ENCODE peak calls at places on chromosomes 1 and 21, in eight cellular contexts. One of them, this sample, is unnamed.

GRCh38 chr21:15367061-15367626 is 302.3 kb upstream of the NRIP1 start:
- DNase-seq in OCI-LY7: no peak
- DNase-seq in transverse colon: no peak
- DNase-seq in IMR-90: no peak
- DNase-seq in thoracic aorta: no peak
- DNase-seq in Panc1: no peak
- DNase-seq in fibroblast of lung: no peak
- DNase-seq in heart left ventricle: no peak
- DNase-seq in this sample: no peak

GRCh38 chr1:29120955-29121485 is 2.7 kb downstream of the TMEM200B start:
- DNase-seq in OCI-LY7: peak; percentile 76
- DNase-seq in transverse colon: peak; percentile 61
- DNase-seq in IMR-90: peak; percentile 16
- DNase-seq in thoracic aorta: no peak
- DNase-seq in Panc1: no peak
- DNase-seq in fibroblast of lung: peak; percentile 38
- DNase-seq in heart left ventricle: peak; percentile 19
- DNase-seq in this sample: no peak

GRCh38 chr1:233387585-233387984 is 60.1 kb downstream of the MAP3K21 start:
- DNase-seq in OCI-LY7: no peak
- DNase-seq in transverse colon: no peak
- DNase-seq in IMR-90: no peak
- DNase-seq in thoracic aorta: no peak
- DNase-seq in Panc1: no peak
- DNase-seq in fibroblast of lung: no peak
- DNase-seq in heart left ventricle: no peak
- DNase-seq in this sample: no peak

GRCh38 chr21:45014747-45015468 is 59.5 kb upstream of the ADARB1 start:
- DNase-seq in OCI-LY7: no peak
- DNase-seq in transverse colon: no peak
- DNase-seq in IMR-90: no peak
- DNase-seq in thoracic aorta: no peak
- DNase-seq in Panc1: no peak
- DNase-seq in fibroblast of lung: no peak
- DNase-seq in heart left ventricle: no peak
- DNase-seq in this sample: no peak

GRCh38 chr1:55374801-55375616 is 159.8 kb upstream of the USP24 start:
- DNase-seq in OCI-LY7: no peak
- DNase-seq in transverse colon: peak; percentile 21
- DNase-seq in IMR-90: no peak
- DNase-seq in thoracic aorta: no peak
- DNase-seq in Panc1: no peak
- DNase-seq in fibroblast of lung: no peak
- DNase-seq in heart left ventricle: no peak
- DNase-seq in this sample: no peak

GRCh38 chr1:101588677-101589076 is 351.9 kb downstream of the S1PR1 start:
- DNase-seq in OCI-LY7: no peak
- DNase-seq in transverse colon: no peak
- DNase-seq in IMR-90: no peak
- DNase-seq in thoracic aorta: no peak
- DNase-seq in Panc1: no peak
- DNase-seq in fibroblast of lung: peak; percentile 18
- DNase-seq in heart left ventricle: no peak
- DNase-seq in this sample: no peak

GRCh38 chr1:36988741-36989193 is 45.5 kb downstream of the GRIK3 start:
- DNase-seq in OCI-LY7: no peak
- DNase-seq in transverse colon: no peak
- DNase-seq in IMR-90: no peak
- DNase-seq in thoracic aorta: no peak
- DNase-seq in Panc1: no peak
- DNase-seq in fibroblast of lung: no peak
- DNase-seq in heart left ventricle: no peak
- DNase-seq in this sample: no peak

GRCh38 chr1:153288634-153289275 is 24.0 kb downstream of the PGLYRP3 start:
- DNase-seq in OCI-LY7: peak; percentile 3
- DNase-seq in transverse colon: no peak
- DNase-seq in IMR-90: no peak
- DNase-seq in thoracic aorta: no peak
- DNase-seq in Panc1: peak; percentile 15
- DNase-seq in fibroblast of lung: no peak
- DNase-seq in heart left ventricle: no peak
- DNase-seq in this sample: no peak

GRCh38 chr1:16969651-16970050 is 10.8 kb downstream of the MFAP2 start:
- DNase-seq in OCI-LY7: no peak
- DNase-seq in transverse colon: no peak
- DNase-seq in IMR-90: no peak
- DNase-seq in thoracic aorta: no peak
- DNase-seq in Panc1: no peak
- DNase-seq in fibroblast of lung: no peak
- DNase-seq in heart left ventricle: no peak
- DNase-seq in this sample: no peak

GRCh38 chr1:77322061-77322900 is 40.5 kb downstream of the AK5 start:
- DNase-seq in OCI-LY7: no peak
- DNase-seq in transverse colon: no peak
- DNase-seq in IMR-90: peak; percentile 91
- DNase-seq in thoracic aorta: no peak
- DNase-seq in Panc1: peak; percentile 82
- DNase-seq in fibroblast of lung: peak; percentile 95
- DNase-seq in heart left ventricle: no peak
- DNase-seq in this sample: no peak

GRCh38 chr21:28339403-28339802 is 653.3 kb downstream of the LTN1 start:
- DNase-seq in OCI-LY7: no peak
- DNase-seq in transverse colon: no peak
- DNase-seq in IMR-90: no peak
- DNase-seq in thoracic aorta: no peak
- DNase-seq in Panc1: no peak
- DNase-seq in fibroblast of lung: no peak
- DNase-seq in heart left ventricle: no peak
- DNase-seq in this sample: no peak

GRCh38 chr21:28338906-28339305 is 653.8 kb downstream of the LTN1 start:
- DNase-seq in OCI-LY7: no peak
- DNase-seq in transverse colon: no peak
- DNase-seq in IMR-90: no peak
- DNase-seq in thoracic aorta: no peak
- DNase-seq in Panc1: no peak
- DNase-seq in fibroblast of lung: no peak
- DNase-seq in heart left ventricle: peak; percentile 11
- DNase-seq in this sample: no peak

GRCh38 chr21:28334407-28334806 is 658.3 kb downstream of the LTN1 start:
- DNase-seq in OCI-LY7: peak; percentile 82
- DNase-seq in transverse colon: no peak
- DNase-seq in IMR-90: no peak
- DNase-seq in thoracic aorta: no peak
- DNase-seq in Panc1: no peak
- DNase-seq in fibroblast of lung: peak; percentile 24
- DNase-seq in heart left ventricle: no peak
- DNase-seq in this sample: no peak

GRCh38 chr21:28336299-28336698 is 656.4 kb downstream of the LTN1 start:
- DNase-seq in OCI-LY7: peak; percentile 43
- DNase-seq in transverse colon: no peak
- DNase-seq in IMR-90: peak; percentile 96
- DNase-seq in thoracic aorta: no peak
- DNase-seq in Panc1: no peak
- DNase-seq in fibroblast of lung: peak; percentile 73
- DNase-seq in heart left ventricle: peak; percentile 18
- DNase-seq in this sample: peak; percentile 10

GRCh38 chr21:28337319-28337718 is 655.4 kb downstream of the LTN1 start:
- DNase-seq in OCI-LY7: peak; percentile 42
- DNase-seq in transverse colon: no peak
- DNase-seq in IMR-90: peak; percentile 78
- DNase-seq in thoracic aorta: no peak
- DNase-seq in Panc1: no peak
- DNase-seq in fibroblast of lung: peak; percentile 44
- DNase-seq in heart left ventricle: no peak
- DNase-seq in this sample: no peak
- TF ChIP-seq CTCF in OCI-LY7: peak; percentile 68
- TF ChIP-seq CTCF in transverse colon: no peak
- TF ChIP-seq CTCF in IMR-90: peak; percentile 56
- TF ChIP-seq CTCF in thoracic aorta: peak; percentile 24
- TF ChIP-seq CTCF in Panc1: peak; percentile 23
- TF ChIP-seq CTCF in fibroblast of lung: peak; percentile 8
- TF ChIP-seq CTCF in heart left ventricle: peak; percentile 7
- TF ChIP-seq CTCF in this sample: no peak

DNA sequence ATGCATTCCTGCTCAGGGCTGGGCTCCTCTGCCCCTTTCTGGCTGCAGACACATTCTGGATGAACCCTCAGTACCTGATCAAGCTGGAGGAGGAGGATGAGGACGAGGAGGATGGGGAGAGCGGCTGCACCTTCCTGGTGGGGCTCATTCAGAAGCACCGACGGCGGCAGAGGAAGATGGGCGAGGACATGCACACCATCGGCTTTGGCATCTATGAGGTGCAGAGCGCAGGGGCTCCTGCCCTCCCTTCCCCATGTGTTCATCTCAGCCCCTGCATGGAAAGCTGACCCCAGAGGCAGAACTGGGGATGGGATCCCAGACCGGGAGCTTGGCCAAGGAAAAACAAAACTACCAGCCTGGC is 43.1 kb downstream of the CAPN2 start:
- DNase-seq in OCI-LY7: no peak
- DNase-seq in transverse colon: no peak
- DNase-seq in IMR-90: no peak
- DNase-seq in thoracic aorta: no peak
- DNase-seq in Panc1: no peak
- DNase-seq in fibroblast of lung: no peak
- DNase-seq in heart left ventricle: no peak
- DNase-seq in this sample: no peak
- H3K36me3 ChIP-seq in OCI-LY7: no peaks in the 10 kb centered on the region
- H3K36me3 ChIP-seq in transverse colon: peaks cover 66% of the 10 kb centered on the region
- H3K36me3 ChIP-seq in IMR-90: peaks cover 87% of the 10 kb centered on the region
- H3K36me3 ChIP-seq in thoracic aorta: peaks cover 92% of the 10 kb centered on the region
- H3K36me3 ChIP-seq in Panc1: peaks cover 30% of the 10 kb centered on the region
- H3K36me3 ChIP-seq in fibroblast of lung: peaks cover 54% of the 10 kb centered on the region
- H3K36me3 ChIP-seq in heart left ventricle: peaks cover 4% of the 10 kb centered on the region
- H3K36me3 ChIP-seq in this sample: no peaks in the 10 kb centered on the region

DNA sequence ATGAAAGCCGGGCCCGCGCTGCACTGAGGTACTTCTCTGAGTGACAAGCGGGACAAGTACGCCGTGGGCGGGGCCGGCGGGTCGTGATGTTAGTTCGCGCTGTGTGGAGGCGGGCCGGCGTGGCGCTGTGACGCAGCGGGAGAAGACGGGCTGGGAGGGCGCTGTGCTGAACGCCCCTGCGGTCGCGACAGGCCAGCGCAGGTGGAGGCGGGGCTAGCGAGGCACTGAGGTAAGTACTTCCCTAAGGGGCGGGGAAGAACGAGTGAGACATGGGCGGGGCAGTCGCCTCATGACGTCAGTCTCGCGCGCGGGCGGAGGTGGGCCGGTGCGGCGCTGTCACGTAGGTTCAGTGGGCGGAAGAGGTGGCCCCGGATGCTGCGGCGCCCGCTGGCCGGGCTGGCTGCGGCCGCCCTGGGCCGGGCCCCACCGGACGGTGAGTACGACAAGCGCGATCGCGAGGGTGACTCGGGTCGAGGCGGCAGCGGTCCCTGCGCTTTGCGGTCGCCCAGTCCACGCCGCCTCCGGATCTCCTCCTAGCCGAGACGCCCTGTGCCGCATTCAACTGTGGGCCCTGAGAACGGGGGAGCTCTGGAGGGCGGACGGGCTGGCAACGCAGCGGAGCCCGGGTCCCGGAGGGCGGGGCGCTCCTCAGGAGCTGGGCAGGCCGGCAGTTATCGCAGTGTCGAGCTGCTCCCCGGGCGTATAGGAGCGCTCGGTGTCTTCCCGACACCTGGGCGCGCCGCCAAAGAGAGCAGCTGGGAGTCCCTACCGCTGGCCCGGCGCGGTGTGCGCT is at the start of gene GUK1:
- DNase-seq in OCI-LY7: peak; percentile 100
- DNase-seq in transverse colon: peak; percentile 100
- DNase-seq in IMR-90: peak; percentile 99
- DNase-seq in thoracic aorta: peak; percentile 100
- DNase-seq in Panc1: peak; percentile 94
- DNase-seq in fibroblast of lung: peak; percentile 100
- DNase-seq in heart left ventricle: peak; percentile 99
- DNase-seq in this sample: peak; percentile 100
- TF ChIP-seq CTCF in OCI-LY7: peak; percentile 20
- TF ChIP-seq CTCF in transverse colon: no peak
- TF ChIP-seq CTCF in IMR-90: peak; percentile 24
- TF ChIP-seq CTCF in thoracic aorta: peak; percentile 25
- TF ChIP-seq CTCF in Panc1: no peak
- TF ChIP-seq CTCF in fibroblast of lung: no peak
- TF ChIP-seq CTCF in heart left ventricle: peak; percentile 19
- TF ChIP-seq CTCF in this sample: peak; percentile 23

GRCh38 chr1:156483397-156483796 is 17.2 kb downstream of the MEF2D start:
- DNase-seq in OCI-LY7: no peak
- DNase-seq in transverse colon: no peak
- DNase-seq in IMR-90: no peak
- DNase-seq in thoracic aorta: no peak
- DNase-seq in Panc1: no peak
- DNase-seq in fibroblast of lung: no peak
- DNase-seq in heart left ventricle: no peak
- DNase-seq in this sample: no peak

GRCh38 chr1:156480015-156480368 is 20.6 kb downstream of the MEF2D start:
- DNase-seq in OCI-LY7: no peak
- DNase-seq in transverse colon: no peak
- DNase-seq in IMR-90: no peak
- DNase-seq in thoracic aorta: no peak
- DNase-seq in Panc1: no peak
- DNase-seq in fibroblast of lung: no peak
- DNase-seq in heart left ventricle: no peak
- DNase-seq in this sample: no peak

GRCh38 chr1:156480411-156481192 is 20.0 kb downstream of the MEF2D start:
- DNase-seq in OCI-LY7: peak; percentile 90
- DNase-seq in transverse colon: peak; percentile 75
- DNase-seq in IMR-90: peak; percentile 50
- DNase-seq in thoracic aorta: no peak
- DNase-seq in Panc1: no peak
- DNase-seq in fibroblast of lung: no peak
- DNase-seq in heart left ventricle: peak; percentile 77
- DNase-seq in this sample: no peak

GRCh38 chr1:156482276-156482675 is 18.3 kb downstream of the MEF2D start:
- DNase-seq in OCI-LY7: no peak
- DNase-seq in transverse colon: no peak
- DNase-seq in IMR-90: no peak
- DNase-seq in thoracic aorta: no peak
- DNase-seq in Panc1: no peak
- DNase-seq in fibroblast of lung: no peak
- DNase-seq in heart left ventricle: no peak
- DNase-seq in this sample: no peak

DNA sequence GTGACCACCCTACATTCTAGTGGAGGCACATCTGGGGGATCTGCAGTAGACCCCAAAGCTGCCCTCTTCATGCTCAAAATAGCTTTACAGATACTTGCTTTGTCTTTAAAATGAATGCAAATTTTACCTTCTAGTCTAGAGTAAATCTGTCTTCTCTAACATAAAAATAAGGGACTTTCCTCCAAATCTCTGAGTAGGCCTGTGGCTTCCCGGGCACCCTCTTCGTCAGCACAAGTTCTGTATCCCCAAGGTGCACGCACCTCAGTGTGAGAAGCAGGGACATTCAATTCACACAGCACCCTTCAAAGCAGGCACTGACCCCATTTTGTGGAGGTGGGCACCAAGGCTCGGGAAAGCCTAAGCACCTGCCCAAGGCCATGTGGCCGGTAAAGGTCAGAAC is 19.0 kb downstream of the MEF2D start:
- DNase-seq in OCI-LY7: no peak
- DNase-seq in transverse colon: no peak
- DNase-seq in IMR-90: no peak
- DNase-seq in thoracic aorta: no peak
- DNase-seq in Panc1: no peak
- DNase-seq in fibroblast of lung: no peak
- DNase-seq in heart left ventricle: no peak
- DNase-seq in this sample: no peak
- H3K36me3 ChIP-seq in OCI-LY7: peaks cover 100% of the 10 kb centered on the region
- H3K36me3 ChIP-seq in transverse colon: peaks cover 43% of the 10 kb centered on the region
- H3K36me3 ChIP-seq in IMR-90: peaks cover 65% of the 10 kb centered on the region
- H3K36me3 ChIP-seq in thoracic aorta: peaks cover 65% of the 10 kb centered on the region
- H3K36me3 ChIP-seq in Panc1: peaks cover 6% of the 10 kb centered on the region
- H3K36me3 ChIP-seq in fibroblast of lung: peaks cover 35% of the 10 kb centered on the region
- H3K36me3 ChIP-seq in heart left ventricle: no peaks in the 10 kb centered on the region
- H3K36me3 ChIP-seq in this sample: peaks cover 6% of the 10 kb centered on the region

This sample was measured in prostate gland.